ENCODE peak calls at places on chromosome 11, in four cellular contexts. One of them, this sample, is unnamed.

GRCh38 chr11:119148855-119149370 is at the start of gene ABCG4:
- DNase-seq in sigmoid colon: no peak
- DNase-seq in Calu3: no peak
- DNase-seq in astrocyte of the spinal cord: no peak
- DNase-seq in this sample: no peak

GRCh38 chr11:1576825-1577224 is 4.8 kb upstream of the DUSP8 start:
- DNase-seq in sigmoid colon: peak
- DNase-seq in Calu3: no peak
- DNase-seq in astrocyte of the spinal cord: no peak
- DNase-seq in this sample: no peak

GRCh38 chr11:209275-210121 is 2.0 kb downstream of the RIC8A start:
- DNase-seq in sigmoid colon: peak
- DNase-seq in Calu3: no peak
- DNase-seq in astrocyte of the spinal cord: no peak
- DNase-seq in this sample: no peak

GRCh38 chr11:111798279-111798678 is 32.1 kb upstream of the PPP2R1B start:
- DNase-seq in sigmoid colon: no peak
- DNase-seq in Calu3: no peak
- DNase-seq in astrocyte of the spinal cord: no peak
- DNase-seq in this sample: no peak

GRCh38 chr11:88482871-88483301 is 145.3 kb upstream of the CTSC start:
- DNase-seq in sigmoid colon: no peak
- DNase-seq in Calu3: no peak
- DNase-seq in astrocyte of the spinal cord: peak
- DNase-seq in this sample: no peak

GRCh38 chr11:73182824-73183321 is 35.2 kb upstream of the P2RY2 start:
- DNase-seq in sigmoid colon: peak
- DNase-seq in Calu3: no peak
- DNase-seq in astrocyte of the spinal cord: no peak
- DNase-seq in this sample: no peak

GRCh38 chr11:44658451-44658850 is 68.3 kb upstream of the TSPAN18 start:
- DNase-seq in sigmoid colon: no peak
- DNase-seq in Calu3: peak
- DNase-seq in astrocyte of the spinal cord: no peak
- DNase-seq in this sample: peak

GRCh38 chr11:65817815-65818680 is 15.7 kb upstream of the SNX32 start:
- DNase-seq in sigmoid colon: peak
- DNase-seq in Calu3: peak
- DNase-seq in astrocyte of the spinal cord: peak
- DNase-seq in this sample: peak

GRCh38 chr11:2221591-2221990 is 48.8 kb downstream of the ASCL2 start:
- DNase-seq in sigmoid colon: no peak
- DNase-seq in Calu3: no peak
- DNase-seq in astrocyte of the spinal cord: no peak
- DNase-seq in this sample: no peak

GRCh38 chr11:79353706-79354105 is 87.1 kb downstream of the TENM4 start:
- DNase-seq in sigmoid colon: no peak
- DNase-seq in Calu3: no peak
- DNase-seq in astrocyte of the spinal cord: no peak
- DNase-seq in this sample: no peak

GRCh38 chr11:69074375-69074774 is 25.6 kb downstream of the TPCN2 start:
- DNase-seq in sigmoid colon: no peak
- DNase-seq in Calu3: no peak
- DNase-seq in astrocyte of the spinal cord: no peak
- DNase-seq in this sample: no peak

GRCh38 chr11:77196961-77197360 is 68.9 kb downstream of the MYO7A start:
- DNase-seq in sigmoid colon: peak
- DNase-seq in Calu3: no peak
- DNase-seq in astrocyte of the spinal cord: no peak
- DNase-seq in this sample: no peak

GRCh38 chr11:129373489-129373953 is 2.1 kb upstream of the BARX2 start:
- DNase-seq in sigmoid colon: no peak
- DNase-seq in Calu3: no peak
- DNase-seq in astrocyte of the spinal cord: no peak
- DNase-seq in this sample: no peak

GRCh38 chr11:134028368-134028920 is 40.4 kb upstream of the JAM3 start:
- DNase-seq in sigmoid colon: no peak
- DNase-seq in Calu3: no peak
- DNase-seq in astrocyte of the spinal cord: no peak
- DNase-seq in this sample: no peak

GRCh38 chr11:118988280-118988679 is 9.7 kb upstream of the CENATAC start:
- DNase-seq in sigmoid colon: no peak
- DNase-seq in Calu3: no peak
- DNase-seq in astrocyte of the spinal cord: no peak
- DNase-seq in this sample: no peak

GRCh38 chr11:73469401-73469800 is 93.2 kb downstream of the RELT start:
- DNase-seq in sigmoid colon: no peak
- DNase-seq in Calu3: no peak
- DNase-seq in astrocyte of the spinal cord: no peak
- DNase-seq in this sample: no peak

GRCh38 chr11:34331329-34331728 is 26.5 kb downstream of the ABTB2 start:
- DNase-seq in sigmoid colon: no peak
- DNase-seq in Calu3: no peak
- DNase-seq in astrocyte of the spinal cord: peak
- DNase-seq in this sample: no peak

GRCh38 chr11:59556883-59557205 is 45.5 kb downstream of the OR4D9 start:
- DNase-seq in sigmoid colon: no peak
- DNase-seq in Calu3: no peak
- DNase-seq in astrocyte of the spinal cord: no peak
- DNase-seq in this sample: no peak

GRCh38 chr11:130390071-130390758 is 38.2 kb downstream of the ADAMTS8 start:
- DNase-seq in sigmoid colon: no peak
- DNase-seq in Calu3: peak
- DNase-seq in astrocyte of the spinal cord: peak
- DNase-seq in this sample: no peak

GRCh38 chr11:86980397-86980796 is 25.2 kb upstream of the FZD4 start:
- DNase-seq in sigmoid colon: no peak
- DNase-seq in Calu3: no peak
- DNase-seq in astrocyte of the spinal cord: no peak
- DNase-seq in this sample: no peak

GRCh38 chr11:78806214-78807004 is 231.7 kb upstream of the NARS2 start:
- DNase-seq in sigmoid colon: no peak
- DNase-seq in Calu3: no peak
- DNase-seq in astrocyte of the spinal cord: peak
- DNase-seq in this sample: no peak

GRCh38 chr11:92707173-92707619 is 262.3 kb upstream of the MTNR1B start:
- DNase-seq in sigmoid colon: no peak
- DNase-seq in Calu3: no peak
- DNase-seq in astrocyte of the spinal cord: no peak
- DNase-seq in this sample: no peak

GRCh38 chr11:107591446-107592236 is 694 bp downstream of the ELMOD1 start:
- DNase-seq in sigmoid colon: no peak
- DNase-seq in Calu3: peak
- DNase-seq in astrocyte of the spinal cord: peak
- DNase-seq in this sample: no peak

GRCh38 chr11:125062196-125062930 is 742 bp upstream of the SLC37A2 start:
- DNase-seq in sigmoid colon: no peak
- DNase-seq in Calu3: no peak
- DNase-seq in astrocyte of the spinal cord: no peak
- DNase-seq in this sample: no peak

GRCh38 chr11:45889555-45889954 is 4.1 kb downstream of the MAPK8IP1 start:
- DNase-seq in sigmoid colon: no peak
- DNase-seq in Calu3: no peak
- DNase-seq in astrocyte of the spinal cord: no peak
- DNase-seq in this sample: no peak

This sample was measured in NCI-H524 treated with DMSO at 0.1 percent for 48 hours.